ENCODE peak calls at places on chromosomes 4 and X, in six cellular contexts. D, F, S, X, W and Z are unnamed samples.
A peak's percentile ranks its signal among the peaks of the same experiment; 100 is the strongest.

GRCh38 chrX:320126-320783 is 1.7 kb upstream of the GTPBP6 start:
- DNase-seq in D (peak; percentile 76), F (no peak), S (peak; percentile 17), X (peak; percentile 17), W (peak; percentile 18), Z (peak; percentile 19)

GRCh38 chr4:82753238-82753637 is 45.4 kb downstream of the SCD5 start:
- DNase-seq in D (no peak), F (no peak), S (peak; percentile 49), X (peak; percentile 64), W (no peak), Z (no peak)

GRCh38 chrX:151323054-151323453 is 74.0 kb upstream of the VMA21 start:
- DNase-seq in D (no peak), F (no peak), S (peak; percentile 44), X (peak; percentile 3), W (no peak), Z (no peak)

GRCh38 chr4:94165256-94165655 is 42.4 kb upstream of the SMARCAD1 start:
- DNase-seq in D (no peak), F (no peak), S (no peak), X (no peak), W (no peak), Z (no peak)

GRCh38 chr4:131450572-131451209 is 1698.4 kb upstream of the PCDH10 start:
- DNase-seq in D (no peak), F (no peak), S (no peak), X (no peak), W (no peak), Z (no peak)

GRCh38 chr4:186265683-186266648 is at the start of gene F11:
- DNase-seq in D (no peak), F (no peak), S (no peak), X (no peak), W (no peak), Z (no peak)

GRCh38 chrX:72382199-72382590 is 76.5 kb upstream of the CITED1 start:
- DNase-seq in D (no peak), F (no peak), S (no peak), X (no peak), W (no peak), Z (no peak)

GRCh38 chrX:65528705-65529340 is 5.8 kb downstream of the LAS1L start:
- DNase-seq in D (no peak), F (peak; percentile 53), S (peak; percentile 22), X (peak; percentile 8), W (peak; percentile 42), Z (peak; percentile 52)

GRCh38 chr4:169621754-169622481 is 1.5 kb downstream of the CLCN3 start:
- DNase-seq in D (no peak), F (no peak), S (peak; percentile 61), X (peak; percentile 58), W (no peak), Z (peak; percentile 43)

GRCh38 chr4:103098746-103099421 is 750 bp downstream of the BDH2 start:
- DNase-seq in D (no peak), F (no peak), S (no peak), X (no peak), W (no peak), Z (no peak)

GRCh38 chr4:108527729-108528128 is 92.6 kb upstream of the RPL34 start:
- DNase-seq in D (no peak), F (no peak), S (no peak), X (no peak), W (no peak), Z (peak; percentile 50)

GRCh38 chrX:146456058-146456457 is 353.5 kb upstream of the CXorf51B start:
- DNase-seq in D (no peak), F (no peak), S (no peak), X (no peak), W (no peak), Z (no peak)

GRCh38 chr4:154583230-154583629 is 7.3 kb downstream of the FGA start:
- DNase-seq in D (no peak), F (no peak), S (no peak), X (no peak), W (no peak), Z (no peak)

GRCh38 chr4:110417151-110417550 is 58.8 kb upstream of the ENPEP start:
- DNase-seq in D (no peak), F (no peak), S (peak; percentile 32), X (peak; percentile 4), W (no peak), Z (no peak)

GRCh38 chrX:18620349-18620748 is 51.6 kb downstream of the RS1 start:
- DNase-seq in D (no peak), F (no peak), S (no peak), X (no peak), W (no peak), Z (no peak)

GRCh38 chr4:64158648-64159326 is 250.5 kb downstream of the TECRL start:
- DNase-seq in D (no peak), F (peak; percentile 75), S (peak; percentile 76), X (peak; percentile 43), W (no peak), Z (peak; percentile 74)

GRCh38 chr4:54318904-54319303 is 89.8 kb downstream of the PDGFRA start:
- DNase-seq in D (no peak), F (peak; percentile 18), S (peak; percentile 63), X (peak; percentile 25), W (no peak), Z (peak; percentile 31)

GRCh38 chr4:3389186-3389878 is 52.4 kb upstream of the HGFAC start:
- DNase-seq in D (peak; percentile 61), F (no peak), S (no peak), X (no peak), W (no peak), Z (no peak)

GRCh38 chrX:118216086-118216485 is 99.5 kb upstream of the KLHL13 start:
- DNase-seq in D (no peak), F (no peak), S (no peak), X (no peak), W (no peak), Z (no peak)

GRCh38 chrX:71222929-71223328 is at the start of gene GJB1:
- DNase-seq in D (no peak), F (peak; percentile 3), S (no peak), X (no peak), W (no peak), Z (no peak)

GRCh38 chrX:110442631-110443030 is 84.0 kb downstream of the RTL9 start:
- DNase-seq in D (no peak), F (no peak), S (peak; percentile 42), X (peak; percentile 35), W (no peak), Z (peak; percentile 6)
- TF ChIP-seq CTCF in D (no peak), F (peak; percentile 50), S (peak; percentile 33), X (peak; percentile 33), W (no peak), Z (no peak)

DNA sequence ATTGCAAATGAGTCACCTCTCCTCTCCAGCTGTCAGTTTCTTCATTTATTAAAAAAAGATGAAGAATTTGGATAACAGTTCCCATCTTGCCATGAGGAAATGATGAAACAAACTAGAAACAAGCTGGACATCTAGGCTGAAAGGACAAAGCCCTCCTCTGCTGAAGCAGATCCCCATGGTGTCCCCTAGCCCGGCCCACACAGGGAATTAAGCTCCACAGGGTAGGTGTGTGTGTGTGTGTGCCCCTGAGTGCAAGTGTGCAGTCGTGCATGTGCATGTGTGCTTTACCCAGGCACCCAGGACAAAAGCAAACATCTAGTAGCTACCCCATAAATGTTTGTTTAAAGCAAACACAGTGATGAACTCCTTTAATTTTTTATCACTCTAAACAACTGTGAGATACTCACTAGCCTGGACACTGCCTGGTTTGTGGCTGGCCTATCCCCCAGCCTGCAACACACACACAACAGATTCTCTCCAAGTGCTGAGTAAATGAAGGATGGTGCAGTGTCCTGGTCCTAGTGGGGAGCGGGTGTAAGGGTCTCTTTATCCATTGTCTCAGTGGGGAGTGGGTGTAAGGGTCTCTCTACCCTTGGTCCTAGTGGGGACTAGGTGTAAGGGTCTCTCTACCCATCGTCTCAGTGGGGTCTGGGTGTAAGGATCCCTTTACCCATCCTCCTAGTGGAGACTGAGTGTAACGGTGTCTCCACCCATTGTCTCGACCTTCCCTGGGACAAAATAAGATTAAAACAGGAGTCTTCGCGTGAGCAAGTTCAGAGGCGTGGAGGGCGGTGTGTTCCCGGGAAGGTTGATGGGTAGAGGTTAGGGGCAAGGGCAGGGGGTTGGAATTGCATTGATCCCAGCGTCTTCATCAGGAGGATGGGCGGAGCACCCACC is 688 bp upstream of the EVC start:
- DNase-seq in D (no peak), F (peak; percentile 18), S (peak; percentile 19), X (peak; percentile 17), W (no peak), Z (no peak)
- TF ChIP-seq CTCF in D (peak; percentile 48), F (peak; percentile 60), S (peak; percentile 57), X (peak; percentile 45), W (no peak), Z (no peak)

GRCh38 chr4:85823295-85823694 is 348.3 kb downstream of the ARHGAP24 start:
- DNase-seq in D (no peak), F (no peak), S (peak; percentile 30), X (no peak), W (no peak), Z (no peak)

GRCh38 chr4:85824166-85824945 is 349.4 kb downstream of the ARHGAP24 start:
- DNase-seq in D (no peak), F (no peak), S (peak; percentile 32), X (peak; percentile 2), W (no peak), Z (no peak)

GRCh38 chr4:85828295-85828910 is 353.5 kb downstream of the ARHGAP24 start:
- DNase-seq in D (no peak), F (no peak), S (peak; percentile 61), X (peak; percentile 33), W (no peak), Z (no peak)

GRCh38 chr4:85829276-85830051 is 354.5 kb downstream of the ARHGAP24 start:
- DNase-seq in D (no peak), F (no peak), S (peak; percentile 69), X (peak; percentile 36), W (no peak), Z (no peak)

DNA sequence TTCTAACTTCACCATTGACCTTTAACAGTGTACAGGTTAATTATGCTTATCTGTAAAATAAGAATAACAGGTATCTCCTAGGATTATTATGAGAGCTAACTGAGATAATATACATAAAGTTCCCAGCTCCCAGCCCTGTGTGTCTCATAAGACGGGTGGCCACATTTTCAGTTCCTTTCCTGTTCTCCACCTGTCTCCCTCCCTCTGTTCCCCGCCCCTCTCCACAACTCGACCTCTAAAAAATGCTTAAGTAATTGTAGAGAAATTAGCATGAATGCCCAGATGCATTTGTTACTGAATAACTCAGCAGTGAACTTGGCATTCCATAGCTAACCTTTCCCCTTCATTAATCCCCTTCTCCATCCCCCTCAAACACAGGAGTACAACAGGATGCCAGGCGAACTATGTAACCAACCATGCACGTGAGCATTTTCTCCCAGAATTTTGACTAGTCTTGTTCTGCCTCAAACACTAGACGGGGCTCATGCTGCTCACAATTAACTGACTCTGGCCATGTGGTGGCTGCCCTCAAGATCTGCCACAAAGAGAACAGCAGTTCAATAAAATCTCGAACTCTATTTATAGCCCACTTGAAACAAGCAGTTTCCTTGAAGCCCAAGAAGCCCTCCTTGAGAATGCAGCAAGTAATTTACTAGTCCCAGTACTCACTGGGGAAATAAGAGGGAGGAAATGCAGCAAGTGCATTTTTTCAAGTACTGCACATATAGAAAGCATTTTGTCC is 351.2 kb downstream of the ARHGAP24 start:
- DNase-seq in D (no peak), F (peak; percentile 5), S (no peak), X (no peak), W (no peak), Z (no peak)
- TF ChIP-seq CTCF in D (no peak), F (no peak), S (no peak), X (no peak), W (no peak), Z (no peak)

DNA sequence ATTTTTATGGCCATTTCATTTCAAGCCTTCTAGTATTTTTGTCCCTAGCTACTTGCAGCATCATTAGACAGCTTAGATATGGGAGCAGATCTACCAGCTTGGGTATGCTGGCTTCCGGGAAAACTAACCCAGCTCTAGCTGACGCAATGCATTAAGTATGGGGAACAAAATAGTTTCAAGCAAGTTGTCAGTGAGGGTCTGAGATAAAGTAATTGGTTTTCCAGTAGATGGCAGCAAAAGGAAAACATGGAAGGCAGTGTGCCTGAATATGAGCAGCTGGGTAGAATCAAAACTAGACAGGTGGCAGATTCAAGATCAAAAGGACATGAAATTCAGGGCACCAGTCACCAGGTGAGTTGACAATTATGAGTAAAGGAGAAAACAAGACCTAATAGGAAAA is 340.9 kb upstream of the CTSO start:
- DNase-seq in D (no peak), F (no peak), S (peak; percentile 84), X (peak; percentile 69), W (no peak), Z (no peak)
- TF ChIP-seq CTCF in D (no peak), F (peak; percentile 53), S (no peak), X (peak; percentile 38), W (no peak), Z (no peak)